ENCODE peak calls at places on chromosomes 7 and 10, in six cellular contexts. G is hypothalamus, R is adipocyte, X is RWPE1, J is epithelial cell of prostate, T is DMS53. F is an unnamed sample.

GRCh38 chr7:64114791-64115190 is 69.6 kb downstream of the ZNF727 start:
- DNase-seq in T (no peak), X (no peak), R (no peak), J (no peak), G (no peak), F (no peak)

GRCh38 chr10:104638861-104639594 is 2.1 kb upstream of the SORCS3 start:
- DNase-seq in J (no peak), R (no peak), G (no peak), T (peak), X (no peak), F (no peak)

GRCh38 chr7:4042402-4042801 is 639.7 kb upstream of the FOXK1 start:
- DNase-seq in J (no peak), T (peak), R (no peak), X (no peak), G (no peak), F (no peak)

GRCh38 chr10:132961864-132962622 is 19.7 kb upstream of the CFAP46 start:
- DNase-seq in R (peak), X (peak), J (peak), G (no peak), T (peak), F (no peak)

GRCh38 chr10:15715619-15716227 is 4.0 kb downstream of the ITGA8 start:
- DNase-seq in X (no peak), T (no peak), R (peak), J (no peak), G (no peak), F (no peak)

GRCh38 chr7:140478361-140479061 is 794 bp downstream of the MKRN1 start:
- DNase-seq in R (peak), T (peak), G (peak), J (no peak), X (peak), F (peak)

GRCh38 chr10:112227331-112227961 is 43.9 kb upstream of the GPAM start:
- DNase-seq in G (no peak), J (no peak), T (no peak), R (peak), X (no peak), F (no peak)

GRCh38 chr10:123986736-123987135 is 95.1 kb upstream of the CPXM2 start:
- DNase-seq in X (no peak), T (no peak), J (peak), G (no peak), R (peak), F (no peak)

GRCh38 chr7:104005197-104005596 is 15.7 kb upstream of the RELN start:
- DNase-seq in R (no peak), X (no peak), J (no peak), T (no peak), G (no peak), F (no peak)

GRCh38 chr7:117212969-117213877 is 109.6 kb downstream of the WNT2 start:
- DNase-seq in R (peak), J (no peak), G (no peak), T (peak), X (peak), F (peak)

GRCh38 chr7:4792537-4793126 is 17.2 kb downstream of the AP5Z1 start:
- DNase-seq in X (no peak), T (no peak), R (no peak), J (no peak), G (no peak), F (no peak)

GRCh38 chr7:10708447-10708846 is 265.2 kb upstream of the PHF14 start:
- DNase-seq in R (no peak), T (peak), X (no peak), J (no peak), G (no peak), F (peak)

GRCh38 chr10:47027108-47027811 is 116.0 kb downstream of the PTPN20 start:
- DNase-seq in G (no peak), T (no peak), R (no peak), J (no peak), X (no peak), F (no peak)

GRCh38 chr7:88458931-88459330 is 152.2 kb upstream of the STEAP4 start:
- DNase-seq in J (no peak), T (no peak), G (no peak), R (no peak), X (no peak), F (no peak)

GRCh38 chr10:42872865-42873435 is 90.4 kb downstream of the BMS1 start:
- DNase-seq in J (no peak), T (no peak), X (no peak), G (no peak), R (no peak), F (no peak)

F was measured in NAMALWA.